ENCODE peak calls at places on chromosomes 1 and 21, in five cellular contexts. B is stomach, F is GM12891, G is transverse colon, N is lower leg skin. C is an unnamed sample.

GRCh38 chr1:40630488-40631223 is 34.8 kb downstream of the RIMS3 start:
- DNase-seq in B (peak), F (no peak), G (no peak), N (no peak), C (peak)

GRCh38 chr21:44534688-44535087 is 5.3 kb downstream of the KRTAP10-1 start:
- DNase-seq in B (no peak), F (no peak), G (no peak), N (no peak), C (no peak)

GRCh38 chr1:108049083-108049819 is 84.3 kb upstream of the VAV3 start:
- DNase-seq in B (no peak), F (no peak), G (no peak), N (no peak), C (peak)

GRCh38 chr1:87203890-87204289 is 124.8 kb upstream of the LMO4 start:
- DNase-seq in B (no peak), F (no peak), G (no peak), N (no peak), C (no peak)

GRCh38 chr1:109181085-109181806 is 32.5 kb upstream of the SARS1 start:
- DNase-seq in B (no peak), F (no peak), G (no peak), N (no peak), C (no peak)

GRCh38 chr1:94259635-94260289 is 22.4 kb upstream of the ARHGAP29 start:
- DNase-seq in B (no peak), F (no peak), G (no peak), N (no peak), C (no peak)

GRCh38 chr1:92749024-92749634 is 35.8 kb downstream of the EVI5 start:
- DNase-seq in B (peak), F (peak), G (peak), N (peak), C (no peak)

GRCh38 chr1:156571261-156571958 is 955 bp downstream of the IQGAP3 start:
- DNase-seq in B (no peak), F (no peak), G (no peak), N (no peak), C (peak)

GRCh38 chr1:201925301-201925567 is 21.1 kb downstream of the LMOD1 start:
- DNase-seq in B (no peak), F (no peak), G (no peak), N (no peak), C (no peak)

GRCh38 chr1:23524716-23525401 is 6.2 kb downstream of the E2F2 start:
- DNase-seq in B (peak), F (no peak), G (peak), N (no peak), C (no peak)

GRCh38 chr1:226535626-226536025 is 12.9 kb upstream of the STUM start:
- DNase-seq in B (no peak), F (no peak), G (no peak), N (no peak), C (no peak)

GRCh38 chr21:41302976-41303375 is 13.6 kb upstream of the FAM3B start:
- DNase-seq in B (no peak), F (no peak), G (no peak), N (no peak), C (no peak)

GRCh38 chr1:21232044-21232443 is 55.3 kb upstream of the EIF4G3 start:
- DNase-seq in B (peak), F (peak), G (peak), N (peak), C (no peak)

GRCh38 chr1:75130312-75130677 is 3.9 kb upstream of the LHX8 start:
- DNase-seq in B (no peak), F (no peak), G (no peak), N (no peak), C (no peak)

GRCh38 chr1:110255388-110255787 is 45.3 kb downstream of the KCNC4 start:
- DNase-seq in B (no peak), F (no peak), G (no peak), N (no peak), C (no peak)

GRCh38 chr1:115647507-115647906 is 5.7 kb downstream of the VANGL1 start:
- DNase-seq in B (no peak), F (no peak), G (no peak), N (no peak), C (no peak)

GRCh38 chr1:156359973-156360372 is 9.0 kb upstream of the RHBG start:
- DNase-seq in B (no peak), F (no peak), G (no peak), N (no peak), C (no peak)

GRCh38 chr1:58778593-58778992 is 5.3 kb downstream of the JUN start:
- DNase-seq in B (no peak), F (no peak), G (no peak), N (no peak), C (no peak)

GRCh38 chr21:37207441-37208009 is 59.6 kb downstream of the VPS26C start:
- DNase-seq in B (no peak), F (no peak), G (peak), N (no peak), C (peak)

GRCh38 chr1:35532497-35533226 is 24.5 kb downstream of the KIAA0319L start:
- DNase-seq in B (no peak), F (no peak), G (no peak), N (no peak), C (no peak)

GRCh38 chr1:30373471-30374399 is 349.6 kb downstream of the MATN1 start:
- DNase-seq in B (peak), F (no peak), G (no peak), N (no peak), C (no peak)

GRCh38 chr1:39107891-39108290 is 81.7 kb downstream of the NDUFS5 start:
- DNase-seq in B (no peak), F (no peak), G (no peak), N (no peak), C (peak)

GRCh38 chr1:107530543-107530942 is 389.7 kb downstream of the NTNG1 start:
- DNase-seq in B (no peak), F (no peak), G (peak), N (no peak), C (no peak)

GRCh38 chr1:147526501-147526900 is 14.8 kb upstream of the BCL9 start:
- DNase-seq in B (no peak), F (no peak), G (no peak), N (no peak), C (no peak)

GRCh38 chr1:226875641-226876295 is 5.4 kb downstream of the PSEN2 start:
- DNase-seq in B (peak), F (no peak), G (peak), N (no peak), C (peak)

DNA sequence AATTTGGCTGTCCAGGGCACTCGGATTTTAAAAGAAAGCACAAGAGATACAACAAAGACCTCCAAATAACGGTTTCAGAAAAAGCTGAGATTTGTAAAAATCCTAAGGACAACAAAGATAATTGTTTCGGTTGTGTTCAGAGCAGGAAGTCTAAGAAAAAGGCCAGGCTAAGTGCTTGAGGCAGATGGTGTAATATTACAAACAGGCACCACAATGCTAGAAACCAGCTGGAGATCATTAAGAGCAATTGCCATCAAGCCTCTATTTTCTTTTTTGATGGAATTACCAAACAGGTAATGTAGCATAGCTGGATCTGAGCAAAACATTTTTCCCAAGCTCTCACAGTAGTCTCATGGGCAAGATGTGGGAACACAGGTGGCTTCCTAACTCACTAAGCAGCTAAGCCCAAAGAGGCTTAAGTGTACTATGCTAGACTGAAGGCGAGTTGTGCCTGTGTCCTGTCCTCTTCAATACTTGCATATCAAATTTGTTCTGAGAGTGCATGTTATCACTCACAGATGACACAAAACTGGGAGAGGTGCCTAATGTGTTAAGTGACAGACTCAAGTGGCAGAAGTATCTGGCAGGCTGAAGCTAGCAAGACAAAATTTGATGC is 161.6 kb downstream of the GLUL start:
- DNase-seq in B (no peak), F (no peak), G (no peak), N (no peak), C (no peak)
- TF ChIP-seq POLR2A in B (no peak), F (no peak), G (no peak), N (no peak), C (no peak)

DNA sequence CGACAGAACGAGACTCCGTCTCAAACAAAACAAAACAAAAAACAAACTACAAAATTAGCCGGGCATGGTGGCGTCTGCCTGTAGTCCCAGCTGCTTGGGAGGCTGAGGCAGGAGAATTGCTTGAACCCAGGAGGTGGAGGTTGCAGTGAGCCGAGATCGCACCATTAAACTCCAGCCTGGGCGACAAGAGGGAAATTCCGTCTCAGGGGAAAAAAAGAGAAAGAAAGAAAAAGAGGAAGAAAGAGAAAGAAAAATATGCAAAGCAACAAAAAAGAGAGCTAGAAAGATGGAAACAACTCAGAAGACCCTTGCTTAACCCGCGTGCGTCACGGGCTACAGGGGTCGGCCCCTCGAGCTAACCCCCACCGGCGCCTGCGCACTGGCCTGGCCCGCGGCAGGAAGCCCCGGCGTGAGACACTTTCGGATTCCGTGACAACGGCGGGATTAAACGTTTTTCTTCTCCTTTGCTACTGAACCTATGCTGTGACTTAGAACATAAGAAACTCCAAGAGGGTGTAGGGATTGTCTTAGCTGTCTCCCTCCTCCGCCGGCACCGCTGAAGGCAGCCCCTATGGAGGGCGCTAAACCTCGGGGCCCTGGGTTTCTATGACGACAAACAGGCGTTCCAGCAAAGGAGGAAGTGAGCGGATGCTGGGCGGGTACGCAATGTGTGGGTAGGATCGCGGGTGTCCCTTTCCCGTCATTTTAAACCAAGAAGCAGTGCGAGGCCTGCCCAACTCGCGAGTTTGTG is at the start of gene AXDND1:
- DNase-seq in B (peak), F (peak), G (peak), N (peak), C (peak)
- TF ChIP-seq POLR2A in B (no peak), F (peak), G (peak), N (no peak), C (peak)

DNA sequence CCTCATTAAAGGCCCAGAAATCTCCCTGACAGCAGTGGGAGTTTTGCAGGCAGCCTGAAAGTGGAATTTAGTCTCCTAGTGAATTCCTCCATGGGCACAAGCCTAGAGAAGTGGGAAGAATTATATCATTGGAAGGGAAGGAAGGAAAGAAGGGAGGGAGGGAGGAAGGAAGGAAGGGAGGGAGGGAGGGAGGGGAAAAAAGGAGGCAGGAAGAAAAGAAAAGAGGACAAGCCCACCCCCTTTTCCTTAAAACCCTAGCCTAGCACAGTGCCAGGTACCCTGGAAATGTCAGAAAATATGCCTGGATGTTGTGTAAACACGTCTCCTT is 188.9 kb downstream of the PLPP3 start:
- DNase-seq in B (no peak), F (no peak), G (no peak), N (no peak), C (no peak)
- TF ChIP-seq POLR2A in B (no peak), F (no peak), G (no peak), N (no peak), C (no peak)

DNA sequence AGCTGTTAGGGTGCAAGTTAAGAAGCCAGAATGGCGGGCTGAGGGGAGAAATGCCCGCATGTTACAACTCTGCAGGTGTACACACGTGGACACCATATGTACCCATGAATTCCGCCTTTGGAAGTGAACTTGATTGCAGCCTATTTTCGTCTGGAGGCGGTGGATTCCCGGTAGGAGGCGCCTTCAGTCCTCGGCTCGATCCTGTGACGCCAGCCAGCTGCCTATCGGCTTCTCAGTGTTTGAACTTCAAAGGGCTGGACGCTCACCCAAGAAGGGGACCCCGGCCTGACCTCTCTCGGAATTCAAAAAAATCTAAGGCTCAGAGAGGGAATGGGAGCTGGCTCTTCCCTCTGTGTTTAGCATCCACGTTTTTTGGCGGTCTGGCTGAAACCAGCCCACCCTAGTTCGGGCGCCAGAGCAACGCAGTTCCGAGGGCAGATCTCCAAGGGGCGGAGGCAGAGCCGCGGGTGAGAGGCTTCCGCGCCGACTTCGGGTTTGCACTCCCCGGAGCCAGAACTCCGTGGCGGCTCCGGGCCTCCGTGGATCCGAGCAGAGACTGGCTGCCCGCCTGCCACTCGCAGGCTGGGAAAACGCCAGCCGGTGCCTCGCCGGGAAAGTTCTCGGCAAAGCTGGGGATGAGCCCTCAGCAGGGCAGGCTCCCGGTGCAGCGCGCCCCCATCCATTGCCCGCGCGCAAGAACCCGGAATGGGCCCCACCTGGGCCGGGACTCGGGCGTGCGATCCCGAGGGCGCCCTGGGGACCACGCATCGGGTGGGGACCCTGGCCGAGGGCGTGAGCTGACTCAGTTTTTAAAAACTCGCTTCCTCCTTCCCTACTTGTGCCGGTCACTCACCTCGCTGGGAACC is 996 bp upstream of the TMEM51 start:
- DNase-seq in B (peak), F (no peak), G (peak), N (peak), C (peak)
- TF ChIP-seq POLR2A in B (no peak), F (no peak), G (peak), N (no peak), C (no peak)

GRCh38 chr21:35048706-35049617 is at the start of gene RUNX1:
- DNase-seq in B (peak), F (peak), G (peak), N (no peak), C (peak)
- TF ChIP-seq POLR2A in B (no peak), F (peak), G (peak), N (no peak), C (peak)

C was measured in H54.